ENCODE peak calls at places on chromosomes 3 and 15, in seven cellular contexts. H is heart left ventricle; B is skeletal muscle cell; Y is H54; A is activated T-helper 1 cell treated with anti-CD3 and anti-CD28 coated beads, Interleukin-12 subunit alpha, Interleukin-12 subunit beta, Interleukin-2, Interleukin-4 antibody, amounts not matched to agents 30 ng/mL and 10 ng/mL and 1 ng/mL, durations not matched to agents 14 hours and 24 hours and 36 hours; S is activated CD8-positive, alpha-beta T cell treated with anti-CD3 and anti-CD28 coated beads, Interleukin-2, amount 10 ng/mL, durations not matched to agents 7 days and 5 days; W is NCI-H774. V is an unnamed sample.

GRCh38 chr15:74866090-74866489 is 7.1 kb downstream of the SCAMP2 start:
- DNase-seq in H (no peak), B (no peak), Y (peak), A (no peak), S (no peak), W (no peak), V (no peak)

GRCh38 chr15:72784233-72784876 is 797 bp upstream of the ADPGK start:
- DNase-seq in H (no peak), B (peak), Y (peak), A (no peak), S (peak), W (peak), V (peak)

GRCh38 chr15:70465812-70466211 is 297.5 kb downstream of the UACA start:
- DNase-seq in H (no peak), B (no peak), Y (no peak), A (no peak), S (no peak), W (no peak), V (no peak)

GRCh38 chr3:14273886-14274517 is 95.4 kb downstream of the LSM3 start:
- DNase-seq in H (no peak), B (no peak), Y (no peak), A (no peak), S (no peak), W (no peak), V (no peak)

GRCh38 chr3:11953778-11954177 is 50.4 kb upstream of the SYN2 start:
- DNase-seq in H (no peak), B (no peak), Y (no peak), A (no peak), S (no peak), W (no peak), V (no peak)

GRCh38 chr15:64888336-64888735 is 23.4 kb upstream of the ANKDD1A start:
- DNase-seq in H (no peak), B (no peak), Y (no peak), A (no peak), S (no peak), W (no peak), V (no peak)

GRCh38 chr3:18237251-18238005 is 187.7 kb downstream of the SATB1 start:
- DNase-seq in H (no peak), B (peak), Y (peak), A (no peak), S (no peak), W (peak), V (no peak)

GRCh38 chr3:138938056-138938876 is 8.7 kb downstream of the FOXL2 start:
- DNase-seq in H (no peak), B (no peak), Y (no peak), A (no peak), S (no peak), W (no peak), V (no peak)

GRCh38 chr3:60036803-60037202 is 987.0 kb upstream of the CFAP20DC start:
- DNase-seq in H (no peak), B (no peak), Y (no peak), A (no peak), S (no peak), W (no peak), V (no peak)

GRCh38 chr3:36546196-36546595 is 165.9 kb downstream of the STAC start:
- DNase-seq in H (no peak), B (peak), Y (no peak), A (no peak), S (no peak), W (no peak), V (peak)

GRCh38 chr3:143002083-143002712 is 828 bp downstream of the U2SURP start:
- DNase-seq in H (no peak), B (no peak), Y (no peak), A (no peak), S (peak), W (no peak), V (no peak)

GRCh38 chr3:68972358-68972979 is 40.1 kb upstream of the TAFA4 start:
- DNase-seq in H (peak), B (peak), Y (peak), A (no peak), S (peak), W (peak), V (peak)

GRCh38 chr3:124951511-124952390 is 17.2 kb upstream of the MUC13 start:
- DNase-seq in H (no peak), B (peak), Y (no peak), A (no peak), S (no peak), W (peak), V (no peak)

GRCh38 chr3:38655708-38656300 is 6.3 kb upstream of the SCN5A start:
- DNase-seq in H (no peak), B (no peak), Y (no peak), A (no peak), S (peak), W (peak), V (peak)

GRCh38 chr3:38834110-38834509 is 18.1 kb upstream of the SCN10A start:
- DNase-seq in H (peak), B (peak), Y (peak), A (no peak), S (peak), W (no peak), V (no peak)

GRCh38 chr3:81846988-81847387 is 85.5 kb upstream of the GBE1 start:
- DNase-seq in H (no peak), B (no peak), Y (no peak), A (no peak), S (no peak), W (no peak), V (no peak)

GRCh38 chr15:74184582-74185091 is 11.1 kb downstream of the ISLR start:
- DNase-seq in H (peak), B (no peak), Y (no peak), A (no peak), S (no peak), W (no peak), V (no peak)

GRCh38 chr3:45067941-45068340 is 41.8 kb downstream of the CLEC3B start:
- DNase-seq in H (no peak), B (no peak), Y (no peak), A (no peak), S (no peak), W (no peak), V (no peak)

GRCh38 chr15:73926191-73927002 is at the start of gene LOXL1:
- DNase-seq in H (peak), B (peak), Y (peak), A (no peak), S (no peak), W (peak), V (no peak)

GRCh38 chr15:100863406-100864198 is 16.0 kb upstream of the ALDH1A3 start:
- DNase-seq in H (peak), B (peak), Y (no peak), A (no peak), S (no peak), W (no peak), V (no peak)

GRCh38 chr3:134364061-134364935 is 9.9 kb downstream of the AMOTL2 start:
- DNase-seq in H (peak), B (peak), Y (peak), A (no peak), S (peak), W (no peak), V (peak)

GRCh38 chr3:108489776-108490175 is 20.6 kb downstream of the MYH15 start:
- DNase-seq in H (no peak), B (no peak), Y (peak), A (no peak), S (peak), W (no peak), V (peak)

GRCh38 chr3:80993241-80993945 is 768.1 kb downstream of the GBE1 start:
- DNase-seq in H (no peak), B (no peak), Y (no peak), A (no peak), S (no peak), W (no peak), V (no peak)

GRCh38 chr3:65170357-65171090 is 482.7 kb upstream of the ADAMTS9 start:
- DNase-seq in H (peak), B (peak), Y (peak), A (no peak), S (no peak), W (no peak), V (no peak)

GRCh38 chr3:130894873-130895330 is 1.0 kb downstream of the ATP2C1 start:
- DNase-seq in H (no peak), B (no peak), Y (no peak), A (no peak), S (no peak), W (no peak), V (no peak)

GRCh38 chr3:150106752-150107428 is 136.2 kb upstream of the PFN2 start:
- DNase-seq in H (no peak), B (peak), Y (no peak), A (no peak), S (no peak), W (no peak), V (no peak)

GRCh38 chr15:59689626-59690236 is 611 bp upstream of the BNIP2 start:
- DNase-seq in H (peak), B (no peak), Y (no peak), A (peak), S (peak), W (peak), V (peak)

GRCh38 chr15:51132384-51133139 is 37.9 kb upstream of the TNFAIP8L3 start:
- DNase-seq in H (peak), B (peak), Y (peak), A (no peak), S (no peak), W (no peak), V (no peak)

GRCh38 chr3:42514876-42515275 is 12.4 kb downstream of the VIPR1 start:
- DNase-seq in H (no peak), B (no peak), Y (no peak), A (no peak), S (no peak), W (no peak), V (no peak)